ENCODE peak calls at places on chromosomes 2 and 18, in four cellular contexts. Z is upper lobe of right lung, W is osteocyte, P is A549. G is an unnamed sample.

GRCh38 chr2:128467321-128467901 is 148.7 kb upstream of the HS6ST1 start:
- DNase-seq in Z (peak), W (peak), P (no peak), G (peak)

GRCh38 chr2:177551989-177552413 is 159.4 kb downstream of the AGPS start:
- DNase-seq in P (no peak), Z (no peak), W (no peak), G (no peak)

GRCh38 chr2:141423212-141423611 is 707.6 kb downstream of the LRP1B start:
- DNase-seq in W (no peak), Z (no peak), P (no peak), G (no peak)

GRCh38 chr18:63518178-63519012 is 23.8 kb upstream of the SERPINB12 start:
- DNase-seq in W (no peak), Z (no peak), P (peak), G (no peak)

GRCh38 chr18:57438669-57439616 is 3.8 kb downstream of the ONECUT2 start:
- DNase-seq in W (no peak), Z (no peak), P (no peak), G (no peak)

GRCh38 chr18:55319517-55319905 is 268.5 kb downstream of the TCF4 start:
- DNase-seq in P (no peak), W (no peak), Z (no peak), G (no peak)

GRCh38 chr2:31365834-31366505 is 48.6 kb downstream of the XDH start:
- DNase-seq in W (no peak), P (no peak), Z (no peak), G (no peak)

GRCh38 chr2:95007822-95008221 is 17.7 kb upstream of the MAL start:
- DNase-seq in W (no peak), Z (peak), P (no peak), G (no peak)

DNA sequence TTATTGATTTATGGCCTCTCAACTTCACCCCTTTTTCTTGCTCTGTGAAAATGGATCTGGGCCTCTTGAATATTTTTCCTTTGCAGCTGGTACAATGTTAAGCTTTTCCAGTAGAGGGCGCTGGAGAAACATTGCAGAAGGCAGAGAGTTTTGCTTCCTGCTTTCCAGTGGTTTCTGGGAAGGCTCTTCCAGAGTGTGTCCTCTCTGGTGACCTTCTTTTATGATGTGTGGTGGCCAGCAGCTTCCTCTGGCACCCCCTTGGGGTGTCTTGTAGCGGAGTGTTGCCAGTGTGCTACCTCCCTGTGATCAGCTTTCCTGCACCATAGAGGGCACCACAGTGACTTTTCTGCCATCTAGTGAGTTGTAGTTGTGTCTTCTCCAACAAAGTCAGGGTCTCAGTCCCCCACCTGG is 25.4 kb upstream of the MGAT5 start:
- DNase-seq in P (no peak), Z (no peak), W (no peak), G (no peak)
- TF ChIP-seq CTCF in P (no peak), Z (peak), W (peak), G (peak)

DNA sequence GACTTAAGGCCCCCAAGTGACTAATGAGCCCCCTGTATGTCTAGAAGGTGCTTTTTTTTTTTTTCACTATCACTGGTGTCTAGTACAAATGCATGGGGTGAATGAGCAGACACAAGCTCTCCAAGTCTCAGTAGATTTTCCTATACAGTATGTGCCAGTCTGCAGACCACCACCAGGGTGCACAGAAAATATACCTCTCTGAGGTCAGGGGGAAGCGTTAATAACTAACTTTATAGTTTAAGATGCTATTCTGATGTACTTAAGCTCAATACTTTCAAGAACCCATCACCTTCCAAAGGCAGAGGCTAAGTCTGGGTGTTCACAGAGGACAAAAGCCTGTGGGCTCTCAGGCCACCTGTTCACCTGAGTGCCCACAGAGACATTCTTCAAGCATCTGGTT is 534.8 kb downstream of the TNS1 start:
- DNase-seq in W (no peak), P (no peak), Z (no peak), G (no peak)
- TF ChIP-seq CTCF in W (no peak), P (no peak), Z (no peak), G (peak)

GRCh38 chr2:24203029-24203786 is 28.4 kb downstream of the FAM228A start:
- DNase-seq in Z (no peak), W (no peak), P (no peak), G (no peak)
- TF ChIP-seq CTCF in Z (no peak), W (no peak), P (no peak), G (no peak)

DNA sequence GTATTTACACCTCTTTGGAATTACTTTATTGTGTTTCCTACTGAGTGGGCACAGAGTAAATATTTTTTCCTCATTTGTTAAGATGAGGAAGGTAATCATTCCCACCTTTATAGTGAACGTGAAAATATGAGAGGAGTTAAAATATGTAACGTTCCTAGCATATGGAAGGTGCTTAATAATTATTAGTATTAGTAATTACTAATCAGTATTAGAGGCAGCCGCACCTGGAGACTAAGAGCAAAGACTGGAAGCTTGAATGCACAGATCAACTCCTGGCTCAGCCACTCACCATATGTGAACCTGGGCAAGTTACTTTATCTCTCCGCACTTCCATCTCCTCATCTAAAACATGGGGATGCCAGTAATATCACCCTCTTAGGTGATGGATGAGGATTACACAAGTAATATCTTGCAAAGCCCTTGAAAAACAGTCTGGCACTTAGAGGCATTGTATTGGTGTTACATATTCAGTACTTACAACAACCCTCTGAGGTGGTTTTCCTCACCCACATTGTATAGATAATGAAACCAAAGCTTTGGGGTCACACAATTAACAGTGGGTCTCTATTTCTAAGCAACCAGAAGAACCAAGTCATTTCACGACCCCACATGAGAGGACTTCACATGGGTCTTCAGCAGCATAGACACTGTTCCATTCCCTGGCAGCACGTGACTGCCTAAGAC is 100.3 kb upstream of the KCTD1 start:
- DNase-seq in Z (no peak), P (no peak), W (no peak), G (no peak)
- TF ChIP-seq CTCF in Z (no peak), P (no peak), W (no peak), G (no peak)

DNA sequence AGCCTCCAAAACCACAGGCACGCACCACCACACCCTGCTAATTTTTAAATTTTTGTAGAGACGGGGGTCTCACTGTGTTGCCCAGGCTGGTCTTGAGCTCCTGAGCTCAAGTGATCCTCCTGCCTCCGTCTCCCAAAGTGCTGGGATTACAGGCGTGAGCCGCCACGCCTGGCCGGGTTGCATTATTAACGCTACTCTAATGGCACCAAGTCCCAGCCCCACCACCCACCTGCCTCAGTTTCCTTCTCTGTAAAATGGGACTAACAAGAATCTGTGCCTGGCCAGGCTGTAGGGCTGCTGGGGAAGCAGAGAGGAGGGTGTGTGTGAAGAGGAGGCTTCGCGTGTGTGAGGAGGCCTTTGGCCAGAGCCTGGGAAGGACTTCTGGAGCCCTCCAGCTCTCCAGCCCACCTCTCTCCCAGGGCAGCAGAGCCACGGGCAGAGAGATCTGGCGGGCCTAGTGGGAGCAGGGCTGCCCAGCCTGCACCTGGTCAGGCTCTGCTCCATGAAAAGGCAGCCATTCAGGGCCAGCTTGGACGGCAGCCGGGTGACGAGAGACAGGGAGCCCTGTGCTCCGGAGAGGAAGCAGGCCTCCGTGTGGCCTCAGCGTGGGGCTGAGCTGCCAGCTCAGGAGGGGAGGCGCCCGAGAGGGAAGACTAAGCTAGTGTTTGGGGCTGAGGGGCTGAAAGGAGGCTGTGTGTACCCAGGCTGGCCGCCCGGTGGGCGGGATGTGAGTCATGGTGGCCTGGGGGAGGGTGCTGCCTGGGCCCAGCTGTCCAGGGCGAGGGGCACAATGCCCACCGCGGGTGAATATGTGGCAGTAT is 7.4 kb upstream of the B3GNT7 start:
- DNase-seq in P (no peak), W (no peak), Z (no peak), G (no peak)
- TF ChIP-seq CTCF in P (no peak), W (no peak), Z (no peak), G (no peak)

GRCh38 chr18:80246656-80247402 is 485 bp downstream of the PARD6G start:
- DNase-seq in W (peak), P (peak), Z (peak), G (peak)

GRCh38 chr18:80244956-80245730 is 2.2 kb downstream of the PARD6G start:
- DNase-seq in Z (peak), W (peak), P (no peak), G (peak)

GRCh38 chr18:80249217-80250093 is 2.1 kb upstream of the PARD6G start:
- DNase-seq in P (no peak), W (peak), Z (no peak), G (peak)

GRCh38 chr18:80245781-80246655 is 1.3 kb downstream of the PARD6G start:
- DNase-seq in Z (no peak), W (peak), P (no peak), G (peak)

DNA sequence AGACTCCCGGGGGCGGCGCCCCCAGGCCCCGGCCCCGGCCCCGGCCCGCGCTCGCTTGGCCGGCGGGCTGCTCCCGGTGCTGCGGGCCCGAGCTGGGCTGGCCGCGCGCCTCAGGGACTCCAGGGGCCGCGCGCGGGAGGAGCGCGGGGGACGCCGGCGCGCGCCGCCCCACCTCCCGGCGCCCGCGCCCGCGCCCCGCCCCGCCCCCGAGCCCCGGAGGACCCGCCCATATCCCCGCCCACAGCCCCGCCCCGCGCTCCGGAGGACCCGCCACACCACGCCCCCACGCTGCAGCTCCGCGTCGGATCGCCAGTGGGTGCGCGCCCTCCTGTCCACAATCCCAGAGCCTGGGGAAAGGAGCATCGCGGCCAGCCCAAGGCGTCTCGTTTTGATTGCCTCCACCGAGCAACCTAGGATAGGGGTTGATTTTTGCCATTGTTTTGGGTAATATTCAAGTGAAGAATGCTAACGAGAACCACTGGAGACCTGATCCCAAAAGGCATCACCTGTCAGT is at the start of gene PARD6G:
- DNase-seq in W (peak), P (peak), Z (peak), G (peak)
- TF ChIP-seq CTCF in W (peak), P (no peak), Z (no peak), G (no peak)

G was measured in type B pancreatic cell.